ENCODE peak calls at places on chromosomes 2 and 18, in nine cellular contexts. S, W, K, N, Y, F, O, L and Q are unnamed samples.

GRCh38 chr2:102027703-102028059 is 35.9 kb downstream of the IL1R2 start:
- DNase-seq in N (no peak), W (no peak), F (no peak), O (no peak), K (no peak), S (no peak), L (no peak), Y (no peak), Q (no peak)

GRCh38 chr2:1503471-1504310 is 90.4 kb downstream of the TPO start:
- DNase-seq in F (no peak), N (no peak), L (no peak), K (no peak), O (no peak), Y (no peak), S (no peak), W (no peak), Q (no peak)

GRCh38 chr2:168699834-168700417 is 102.5 kb upstream of the NOSTRIN start:
- DNase-seq in O (no peak), S (no peak), K (no peak), L (peak), N (no peak), Y (no peak), F (peak), W (peak), Q (peak)

GRCh38 chr2:177474904-177475474 is 82.4 kb downstream of the AGPS start:
- DNase-seq in K (no peak), F (peak), S (no peak), Y (no peak), L (peak), O (no peak), W (no peak), N (no peak), Q (no peak)

GRCh38 chr18:48771641-48772380 is 179.0 kb downstream of the SMAD7 start:
- DNase-seq in Y (no peak), F (no peak), L (no peak), O (no peak), N (no peak), S (no peak), K (no peak), W (no peak), Q (no peak)

GRCh38 chr2:205657579-205657978 is 24.7 kb upstream of the NRP2 start:
- DNase-seq in K (no peak), S (no peak), O (no peak), F (peak), Y (no peak), L (peak), N (no peak), W (no peak), Q (no peak)

GRCh38 chr2:33011406-33011805 is 64.7 kb downstream of the LTBP1 start:
- DNase-seq in K (no peak), Y (no peak), F (no peak), S (no peak), L (no peak), W (no peak), N (no peak), O (no peak), Q (peak)

GRCh38 chr2:173755798-173756197 is 209.4 kb downstream of the SP3 start:
- DNase-seq in Y (no peak), K (no peak), F (no peak), O (no peak), S (no peak), N (no peak), L (no peak), W (no peak), Q (no peak)

GRCh38 chr2:63530880-63531279 is 57.4 kb downstream of the WDPCP start:
- DNase-seq in N (no peak), O (no peak), K (no peak), F (no peak), S (no peak), W (no peak), Y (no peak), L (no peak), Q (no peak)